ENCODE peak calls at places on chromosomes 16 and 17, in eight cellular contexts. Z is breast epithelium; O is heart left ventricle; W is Karpas-422; F is heart right ventricle; G is tibial nerve; D is ascending aorta; R is CD8-positive, alpha-beta memory T cell. C is an unnamed sample.

GRCh38 chr17:83013779-83014117 is 65.7 kb upstream of the METRNL start:
- DNase-seq in Z (no peak), O (no peak), W (no peak), F (no peak), G (no peak), D (no peak), R (no peak), C (no peak)

GRCh38 chr16:11253009-11253994 is 2.7 kb downstream of the SOCS1 start:
- DNase-seq in Z (no peak), O (peak; percentile 17), W (peak; percentile 54), F (no peak), G (no peak), D (no peak), R (peak; percentile 43), C (peak; percentile 39)

GRCh38 chr16:24918641-24919040 is 72.9 kb downstream of the SLC5A11 start:
- DNase-seq in Z (no peak), O (no peak), W (no peak), F (no peak), G (no peak), D (no peak), R (no peak), C (no peak)

GRCh38 chr16:19804538-19805323 is 79.9 kb downstream of the GPRC5B start:
- DNase-seq in Z (peak; percentile 58), O (peak; percentile 78), W (no peak), F (peak; percentile 90), G (no peak), D (peak; percentile 65), R (no peak), C (no peak)

GRCh38 chr17:17055286-17056166 is 13.3 kb downstream of the MPRIP start:
- DNase-seq in Z (peak; percentile 49), O (no peak), W (no peak), F (peak; percentile 55), G (no peak), D (peak; percentile 71), R (no peak), C (no peak)

GRCh38 chr16:57694556-57695377 is at the start of gene DRC7:
- DNase-seq in Z (no peak), O (no peak), W (peak; percentile 69), F (peak; percentile 39), G (no peak), D (peak; percentile 63), R (no peak), C (no peak)

GRCh38 chr16:48829911-48830310 is 219.9 kb upstream of the N4BP1 start:
- DNase-seq in Z (no peak), O (no peak), W (no peak), F (no peak), G (no peak), D (no peak), R (no peak), C (no peak)

GRCh38 chr17:41583137-41584127 is 3.3 kb downstream of the KRT14 start:
- DNase-seq in Z (no peak), O (no peak), W (no peak), F (no peak), G (no peak), D (no peak), R (no peak), C (no peak)

GRCh38 chr16:66923247-66923851 is 2.0 kb downstream of the RRAD start:
- DNase-seq in Z (no peak), O (no peak), W (no peak), F (peak; percentile 78), G (no peak), D (peak; percentile 91), R (no peak), C (no peak)

GRCh38 chr16:83972256-83973008 is 4.4 kb downstream of the NECAB2 start:
- DNase-seq in Z (no peak), O (peak; percentile 16), W (no peak), F (no peak), G (no peak), D (no peak), R (no peak), C (no peak)

GRCh38 chr17:56176101-56176500 is 22.8 kb downstream of the ANKFN1 start:
- DNase-seq in Z (no peak), O (no peak), W (no peak), F (no peak), G (no peak), D (no peak), R (no peak), C (no peak)

GRCh38 chr17:41965694-41966375 is 760 bp upstream of the CNP start:
- DNase-seq in Z (peak; percentile 78), O (peak; percentile 73), W (peak; percentile 82), F (peak; percentile 58), G (no peak), D (peak; percentile 75), R (peak; percentile 60), C (peak; percentile 64)

GRCh38 chr17:44522883-44523671 is 19.9 kb upstream of the GPATCH8 start:
- DNase-seq in Z (peak; percentile 58), O (peak; percentile 81), W (peak; percentile 90), F (peak; percentile 63), G (peak; percentile 38), D (peak; percentile 73), R (no peak), C (no peak)

GRCh38 chr17:73334771-73335513 is 23.1 kb upstream of the CDC42EP4 start:
- DNase-seq in Z (no peak), O (no peak), W (no peak), F (no peak), G (no peak), D (no peak), R (no peak), C (no peak)

GRCh38 chr16:15785386-15786059 is 71.3 kb downstream of the MYH11 start:
- DNase-seq in Z (no peak), O (no peak), W (no peak), F (no peak), G (no peak), D (no peak), R (no peak), C (no peak)

GRCh38 chr17:12768267-12768666 is 21.0 kb upstream of the ARHGAP44 start:
- DNase-seq in Z (no peak), O (no peak), W (no peak), F (peak; percentile 12), G (no peak), D (no peak), R (no peak), C (no peak)

GRCh38 chr17:2436516-2436915 is 35.7 kb upstream of the MNT start:
- DNase-seq in Z (no peak), O (no peak), W (no peak), F (no peak), G (no peak), D (no peak), R (no peak), C (no peak)

GRCh38 chr17:55067697-55068439 is 99.3 kb downstream of the STXBP4 start:
- DNase-seq in Z (no peak), O (no peak), W (no peak), F (no peak), G (no peak), D (no peak), R (no peak), C (no peak)

GRCh38 chr16:85835956-85836705 is 36.6 kb downstream of the COX4I1 start:
- DNase-seq in Z (no peak), O (no peak), W (peak; percentile 48), F (no peak), G (no peak), D (no peak), R (no peak), C (no peak)

GRCh38 chr17:47324224-47325020 is 667 bp downstream of the EFCAB13 start:
- DNase-seq in Z (peak; percentile 62), O (peak; percentile 67), W (peak; percentile 80), F (peak; percentile 63), G (peak; percentile 46), D (peak; percentile 83), R (peak; percentile 47), C (peak; percentile 40)

GRCh38 chr16:85096921-85097320 is 15.4 kb downstream of the CIBAR2 start:
- DNase-seq in Z (no peak), O (no peak), W (no peak), F (no peak), G (no peak), D (no peak), R (no peak), C (no peak)

GRCh38 chr16:3842994-3843393 is 37.5 kb downstream of the CREBBP start:
- DNase-seq in Z (no peak), O (no peak), W (no peak), F (no peak), G (no peak), D (no peak), R (no peak), C (no peak)
- H3K4me1 ChIP-seq in Z (peaks cover 3% of the 10 kb centered on the region), O (peaks cover 77% of the 10 kb centered on the region), W (peaks cover 30% of the 10 kb centered on the region), F (peaks cover 72% of the 10 kb centered on the region), G (peaks cover 13% of the 10 kb centered on the region), D (peaks cover 19% of the 10 kb centered on the region), R (peaks cover 23% of the 10 kb centered on the region), C (peaks cover 4% of the 10 kb centered on the region)

GRCh38 chr17:79049821-79050220 is 24.8 kb upstream of the ENGASE start:
- DNase-seq in Z (no peak), O (no peak), W (no peak), F (no peak), G (no peak), D (no peak), R (no peak), C (no peak)
- H3K4me3 ChIP-seq in Z (no peak overlapping the region), O (no peak overlapping the region), W (no peak overlapping the region), F (no peak overlapping the region), G (no peak overlapping the region), D (no peak overlapping the region), R (no peak overlapping the region), C (no peak overlapping the region)

GRCh38 chr16:30378236-30379164 is 3.9 kb downstream of the SEPTIN1 start:
- DNase-seq in Z (peak; percentile 99), O (peak; percentile 100), W (peak; percentile 100), F (peak; percentile 99), G (peak; percentile 98), D (peak; percentile 100), R (peak; percentile 100), C (peak; percentile 99)

GRCh38 chr16:30380801-30381208 is 1.6 kb downstream of the SEPTIN1 start:
- DNase-seq in Z (no peak), O (no peak), W (peak; percentile 47), F (no peak), G (no peak), D (no peak), R (no peak), C (no peak)

GRCh38 chr16:30381351-30382041 is 865 bp downstream of the SEPTIN1 start:
- DNase-seq in Z (no peak), O (no peak), W (peak; percentile 64), F (no peak), G (no peak), D (no peak), R (no peak), C (no peak)

GRCh38 chr16:30379165-30379783 is 3.1 kb downstream of the SEPTIN1 start:
- DNase-seq in Z (no peak), O (no peak), W (peak; percentile 41), F (no peak), G (no peak), D (no peak), R (no peak), C (no peak)

GRCh38 chr16:30380072-30380471 is 2.3 kb downstream of the SEPTIN1 start:
- DNase-seq in Z (no peak), O (no peak), W (no peak), F (no peak), G (no peak), D (no peak), R (no peak), C (no peak)
- H3K4me1 ChIP-seq in Z (no peaks in the 10 kb centered on the region), O (peaks cover 27% of the 10 kb centered on the region), W (peaks cover 57% of the 10 kb centered on the region), F (peaks cover 12% of the 10 kb centered on the region), G (peaks cover 12% of the 10 kb centered on the region), D (peaks cover 9% of the 10 kb centered on the region), R (peaks cover 71% of the 10 kb centered on the region), C (peaks cover 69% of the 10 kb centered on the region)

DNA sequence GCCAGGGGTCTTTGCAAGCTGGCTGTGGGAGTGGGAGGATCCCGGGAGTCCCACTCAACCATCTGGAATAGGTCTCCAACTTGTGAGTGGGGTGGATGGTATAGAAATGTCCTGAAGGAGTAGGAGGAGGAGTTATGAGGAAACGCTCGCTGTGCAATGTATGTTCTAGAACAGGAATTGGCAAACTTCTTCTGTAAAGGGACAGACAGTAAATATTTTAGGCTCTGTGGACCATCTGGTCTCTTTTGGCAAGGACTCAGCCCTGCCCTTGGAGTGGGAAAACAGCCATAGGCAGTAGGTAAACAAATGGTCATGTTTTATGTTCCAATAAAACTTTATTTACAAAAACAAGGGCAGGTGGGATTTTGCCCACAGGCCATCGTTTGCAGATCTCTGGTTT is 149.2 kb downstream of the NPIPB5 start:
- DNase-seq in Z (no peak), O (no peak), W (no peak), F (no peak), G (no peak), D (peak; percentile 44), R (no peak), C (no peak)
- H3K4me3 ChIP-seq in Z (no peak overlapping the region), O (no peak overlapping the region), W (no peak overlapping the region), F (no peak overlapping the region), G (no peak overlapping the region), D (no peak overlapping the region), R (no peak overlapping the region), C (no peak overlapping the region)

C was measured in effector memory CD4-positive, alpha-beta T cell.